ENCODE peak calls at places on chromosome 9, in seven cellular contexts. V is AG04450, A is cardiac muscle cell, G is WERI-Rb-1, X is H9, B is A549, D is OCI-LY7. J is an unnamed sample.

GRCh38 chr9:137665697-137666504 is 47.1 kb downstream of the EHMT1 start:
- DNase-seq in V (no peak), A (no peak), G (no peak), X (peak), B (no peak), D (no peak), J (no peak)

GRCh38 chr9:136024696-136025316 is 63.6 kb upstream of the UBAC1 start:
- DNase-seq in V (no peak), A (no peak), G (no peak), X (no peak), B (no peak), D (no peak), J (no peak)

GRCh38 chr9:87725356-87725899 is 491 bp upstream of the CTSL start:
- DNase-seq in V (no peak), A (peak), G (no peak), X (peak), B (peak), D (no peak), J (no peak)

GRCh38 chr9:124420991-124421543 is 5.8 kb upstream of the PSMB7 start:
- DNase-seq in V (no peak), A (no peak), G (no peak), X (no peak), B (peak), D (peak), J (no peak)

GRCh38 chr9:98775831-98776441 is 20.4 kb downstream of the ANKS6 start:
- DNase-seq in V (peak), A (peak), G (peak), X (peak), B (peak), D (peak), J (no peak)

GRCh38 chr9:87603854-87604490 is 106.3 kb downstream of the DAPK1 start:
- DNase-seq in V (no peak), A (no peak), G (no peak), X (no peak), B (no peak), D (no peak), J (no peak)

GRCh38 chr9:14633906-14634565 is 59.2 kb downstream of the ZDHHC21 start:
- DNase-seq in V (no peak), A (no peak), G (no peak), X (no peak), B (no peak), D (no peak), J (no peak)

GRCh38 chr9:37575921-37576721 is at the start of gene FBXO10:
- DNase-seq in V (no peak), A (peak), G (peak), X (peak), B (peak), D (peak), J (no peak)

GRCh38 chr9:136572003-136572595 is 26.3 kb upstream of the NOTCH1 start:
- DNase-seq in V (peak), A (peak), G (no peak), X (peak), B (peak), D (no peak), J (no peak)

GRCh38 chr9:20988061-20988460 is 43.4 kb downstream of the HACD4 start:
- DNase-seq in V (no peak), A (no peak), G (no peak), X (no peak), B (no peak), D (peak), J (no peak)

GRCh38 chr9:122075135-122076030 is 17.7 kb downstream of the TTLL11 start:
- DNase-seq in V (no peak), A (no peak), G (no peak), X (no peak), B (no peak), D (no peak), J (no peak)

GRCh38 chr9:77599492-77599891 is 48.6 kb downstream of the GNA14 start:
- DNase-seq in V (no peak), A (no peak), G (no peak), X (no peak), B (no peak), D (no peak), J (no peak)

GRCh38 chr9:89436963-89437625 is 60.8 kb downstream of the SEMA4D start:
- DNase-seq in V (no peak), A (no peak), G (no peak), X (no peak), B (no peak), D (peak), J (no peak)

DNA sequence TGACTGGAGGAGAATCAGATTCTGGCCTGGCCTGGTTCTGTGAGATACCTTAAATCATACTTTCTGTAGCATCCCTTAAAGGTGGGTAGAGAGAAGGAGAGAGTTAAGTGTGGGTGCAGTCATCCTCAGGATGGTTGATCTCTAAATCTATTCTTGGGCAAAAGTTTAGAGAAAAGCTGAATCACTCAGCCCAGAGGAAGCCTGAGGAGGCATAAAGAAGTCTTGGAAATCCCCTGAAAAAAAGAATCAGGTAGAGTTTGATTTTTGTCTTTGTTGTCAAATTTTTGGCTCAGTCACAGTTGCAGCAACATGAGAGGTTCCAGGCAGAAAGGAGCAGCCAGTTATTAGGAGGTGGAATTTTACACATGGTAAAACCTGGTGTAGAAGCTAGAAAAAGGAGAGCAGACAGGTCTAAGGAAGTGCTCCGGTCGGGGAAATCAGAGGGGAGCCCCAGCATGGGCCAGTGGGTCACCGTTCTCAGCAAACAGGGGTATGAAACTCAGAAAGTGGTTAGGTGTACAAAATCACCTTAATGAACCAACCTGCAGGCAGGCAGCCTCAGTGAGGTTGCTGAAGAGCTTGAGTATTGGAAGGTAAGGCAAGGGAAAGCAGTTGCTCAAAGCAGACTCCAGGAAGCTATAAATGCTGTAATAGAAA is 116.2 kb upstream of the CNTLN start:
- DNase-seq in V (no peak), A (no peak), G (no peak), X (no peak), B (no peak), D (no peak), J (no peak)
- H3K27ac ChIP-seq in V (peak), A (no peak), G (no peak), X (no peak), B (no peak), D (no peak), J (peak)

GRCh38 chr9:130474131-130474530 is 29.4 kb downstream of the ASS1 start:
- DNase-seq in V (no peak), A (no peak), G (no peak), X (no peak), B (no peak), D (no peak), J (no peak)

GRCh38 chr9:130471411-130472183 is 26.8 kb downstream of the ASS1 start:
- DNase-seq in V (no peak), A (no peak), G (no peak), X (no peak), B (no peak), D (no peak), J (no peak)

GRCh38 chr9:130473009-130473408 is 28.2 kb downstream of the ASS1 start:
- DNase-seq in V (no peak), A (no peak), G (no peak), X (no peak), B (no peak), D (no peak), J (no peak)

GRCh38 chr9:130472184-130472705 is 27.5 kb downstream of the ASS1 start:
- DNase-seq in V (no peak), A (no peak), G (no peak), X (no peak), B (no peak), D (no peak), J (no peak)

DNA sequence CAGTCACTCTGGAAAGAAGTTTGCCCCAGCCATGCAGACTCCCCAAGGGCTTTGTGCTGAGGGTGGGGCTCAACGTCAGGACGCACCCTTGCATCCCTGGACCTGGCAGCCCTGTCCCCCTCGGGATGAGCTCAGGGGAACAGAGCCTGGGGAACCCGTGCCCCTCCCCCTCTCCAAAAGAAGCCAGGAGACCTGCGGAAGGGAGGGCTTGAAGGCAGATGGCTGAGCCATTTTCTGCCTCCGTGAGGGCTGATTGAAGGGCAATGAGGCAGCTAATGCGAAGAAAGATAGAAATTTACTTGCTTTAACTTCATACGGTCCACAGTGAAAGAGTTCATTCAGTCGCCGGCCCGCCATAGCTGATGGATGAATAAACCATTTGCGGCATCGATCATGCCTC is 28.8 kb downstream of the ASS1 start:
- DNase-seq in V (no peak), A (no peak), G (no peak), X (no peak), B (no peak), D (no peak), J (no peak)
- H3K27ac ChIP-seq in V (no peak), A (no peak), G (peak), X (no peak), B (no peak), D (no peak), J (no peak)

GRCh38 chr9:134670851-134671281 is 29.3 kb downstream of the COL5A1 start:
- DNase-seq in V (no peak), A (no peak), G (no peak), X (no peak), B (no peak), D (no peak), J (no peak)
- H3K27ac ChIP-seq in V (no peak), A (no peak), G (no peak), X (no peak), B (peak), D (no peak), J (no peak)

GRCh38 chr9:93488239-93488638 is 34.9 kb upstream of the FAM120AOS start:
- DNase-seq in V (no peak), A (no peak), G (no peak), X (no peak), B (no peak), D (no peak), J (no peak)
- H3K27ac ChIP-seq in V (no peak), A (no peak), G (no peak), X (no peak), B (no peak), D (no peak), J (no peak)

DNA sequence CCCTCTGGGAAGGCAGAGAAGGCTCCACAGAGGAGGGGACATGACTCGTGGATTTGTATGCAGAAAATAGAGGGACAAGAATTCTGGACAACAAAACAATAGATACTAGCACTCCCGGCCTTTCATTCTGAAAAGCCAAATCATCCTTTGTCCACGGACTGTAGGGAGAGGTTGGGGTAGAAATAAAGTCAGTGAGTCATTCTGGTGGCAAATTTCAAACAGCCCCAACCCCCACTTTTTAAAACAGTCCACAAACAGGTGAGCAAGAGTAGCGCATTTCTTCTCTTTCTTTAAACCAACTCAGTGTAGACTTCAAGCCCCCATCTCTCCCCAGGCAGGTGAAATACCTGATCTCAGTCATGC is 56.1 kb downstream of the PTPDC1 start:
- DNase-seq in V (no peak), A (no peak), G (no peak), X (no peak), B (no peak), D (no peak), J (no peak)
- H3K27ac ChIP-seq in V (peak), A (no peak), G (peak), X (no peak), B (peak), D (no peak), J (peak)

GRCh38 chr9:2810424-2811075 is 33.3 kb downstream of the PUM3 start:
- DNase-seq in V (no peak), A (no peak), G (no peak), X (no peak), B (peak), D (no peak), J (no peak)

GRCh38 chr9:2808105-2808504 is 35.8 kb downstream of the PUM3 start:
- DNase-seq in V (no peak), A (no peak), G (no peak), X (no peak), B (no peak), D (no peak), J (no peak)

GRCh38 chr9:2815661-2816060 is 28.2 kb downstream of the PUM3 start:
- DNase-seq in V (no peak), A (no peak), G (no peak), X (no peak), B (no peak), D (no peak), J (no peak)

GRCh38 chr9:2809692-2810423 is 34.0 kb downstream of the PUM3 start:
- DNase-seq in V (peak), A (peak), G (no peak), X (peak), B (peak), D (no peak), J (peak)
- H3K27ac ChIP-seq in V (peak), A (peak), G (no peak), X (peak), B (peak), D (no peak), J (no peak)